ENCODE peak calls at places on chromosomes 6 and 20, in ten cellular contexts. L is suprapubic skin; Q is right lobe of liver; P is HTR-8/SVneo; O is SW 1271; I is globus pallidus; T is ureter; W is stimulated activated CD4-positive, alpha-beta T cell treated with anti-CD3 and anti-CD28 coated beads, Interleukin-4, amount 100 ng/mL, for 24 hours; C is transverse colon; V is Panc1. N is an unnamed sample.

GRCh38 chr20:33419140-33419974 is 18.0 kb upstream of the CDK5RAP1 start:
- DNase-seq in C (no peak), P (no peak), T (peak; percentile 67), W (no peak), I (no peak), Q (no peak), O (no peak), L (no peak), V (no peak), N (no peak)

GRCh38 chr6:13195826-13196225 is 132.5 kb downstream of the TBC1D7 start:
- DNase-seq in V (no peak), C (no peak), Q (no peak), W (no peak), T (no peak), P (no peak), L (no peak), I (no peak), O (no peak), N (no peak)

GRCh38 chr20:50037123-50037522 is 54.3 kb downstream of the SNAI1 start:
- DNase-seq in W (no peak), V (no peak), O (no peak), P (no peak), C (no peak), I (no peak), Q (no peak), T (no peak), L (no peak), N (peak; percentile 59)

GRCh38 chr6:42341221-42341620 is 110.5 kb downstream of the TRERF1 start:
- DNase-seq in P (no peak), W (no peak), C (no peak), O (no peak), Q (no peak), L (no peak), T (no peak), V (no peak), I (no peak), N (no peak)

GRCh38 chr6:42970859-42971612 is 7.9 kb downstream of the PEX6 start:
- DNase-seq in V (no peak), O (no peak), P (no peak), W (peak; percentile 13), C (no peak), Q (no peak), I (no peak), T (no peak), L (no peak), N (peak; percentile 8)

GRCh38 chr6:144215402-144215931 is 65.2 kb downstream of the STX11 start:
- DNase-seq in W (peak; percentile 20), T (peak; percentile 49), I (peak; percentile 46), Q (peak; percentile 48), L (no peak), C (peak; percentile 44), P (peak; percentile 10), V (no peak), O (peak; percentile 12), N (no peak)

GRCh38 chr6:109236140-109237081 is 141.1 kb downstream of the CEP57L1 start:
- DNase-seq in P (no peak), Q (no peak), L (no peak), I (peak; percentile 51), T (no peak), W (peak; percentile 10), O (no peak), V (no peak), C (peak; percentile 36), N (no peak)

GRCh38 chr20:38117635-38118034 is 47.4 kb downstream of the TGM2 start:
- DNase-seq in P (peak; percentile 86), C (no peak), L (no peak), W (no peak), O (peak; percentile 96), Q (no peak), V (no peak), I (no peak), T (peak; percentile 36), N (peak; percentile 97)

GRCh38 chr6:166058064-166058739 is 109.4 kb downstream of the TBXT start:
- DNase-seq in W (no peak), I (peak; percentile 3), V (no peak), P (no peak), T (no peak), C (no peak), Q (no peak), O (no peak), L (no peak), N (no peak)

GRCh38 chr6:5241242-5241641 is 19.5 kb downstream of the LYRM4 start:
- DNase-seq in C (no peak), O (no peak), P (no peak), I (no peak), T (no peak), L (no peak), V (no peak), W (no peak), Q (no peak), N (no peak)

GRCh38 chr6:17884501-17885039 is 102.9 kb downstream of the KIF13A start:
- DNase-seq in I (peak; percentile 66), P (no peak), W (no peak), L (no peak), T (no peak), Q (no peak), V (no peak), O (no peak), C (no peak), N (peak; percentile 23)

GRCh38 chr6:14738933-14739332 is 506.9 kb upstream of the JARID2 start:
- DNase-seq in P (no peak), I (no peak), Q (no peak), C (no peak), V (no peak), L (no peak), O (no peak), T (no peak), W (no peak), N (no peak)

GRCh38 chr6:169813969-169814368 is 62.5 kb downstream of the ERMARD start:
- DNase-seq in P (no peak), W (no peak), C (no peak), T (no peak), I (no peak), L (peak; percentile 13), Q (no peak), V (no peak), O (no peak), N (no peak)

GRCh38 chr6:98828210-98828798 is 6.1 kb upstream of the POU3F2 start:
- DNase-seq in O (no peak), L (no peak), Q (no peak), W (no peak), V (no peak), P (no peak), T (no peak), I (peak; percentile 29), C (no peak), N (no peak)

GRCh38 chr6:41625442-41625841 is 12.8 kb upstream of the MDFI start:
- DNase-seq in V (no peak), I (no peak), O (no peak), W (no peak), C (peak; percentile 36), T (peak; percentile 58), L (no peak), Q (no peak), P (no peak), N (no peak)

GRCh38 chr20:19791887-19792286 is 33.8 kb downstream of the RIN2 start:
- DNase-seq in V (no peak), P (no peak), T (no peak), Q (no peak), C (no peak), L (no peak), I (no peak), W (no peak), O (no peak), N (no peak)

GRCh38 chr20:46004813-46005505 is 3.7 kb upstream of the MMP9 start:
- DNase-seq in I (peak; percentile 60), Q (no peak), T (no peak), V (no peak), L (no peak), O (no peak), W (no peak), P (no peak), C (peak; percentile 50), N (no peak)

GRCh38 chr20:62774076-62774714 is 22.1 kb upstream of the MRGBP start:
- DNase-seq in I (no peak), V (no peak), C (no peak), O (no peak), L (no peak), P (no peak), Q (no peak), T (no peak), W (no peak), N (no peak)

GRCh38 chr20:20231528-20232298 is 136.2 kb upstream of the INSM1 start:
- DNase-seq in L (no peak), C (no peak), W (no peak), I (no peak), Q (no peak), V (no peak), T (no peak), P (no peak), O (no peak), N (no peak)

GRCh38 chr20:16544949-16545348 is 28.3 kb downstream of the KIF16B start:
- DNase-seq in C (no peak), T (no peak), L (no peak), Q (no peak), W (no peak), P (no peak), I (no peak), O (no peak), V (no peak), N (no peak)

GRCh38 chr6:81553246-81553645 is 199.2 kb downstream of the TENT5A start:
- DNase-seq in V (no peak), Q (no peak), P (no peak), O (no peak), I (no peak), T (no peak), C (no peak), L (no peak), W (no peak), N (no peak)

GRCh38 chr20:51193066-51193772 is 170.3 kb upstream of the KCNG1 start:
- DNase-seq in L (no peak), O (peak; percentile 14), W (no peak), Q (no peak), V (no peak), C (no peak), T (no peak), I (no peak), P (peak; percentile 63), N (no peak)

GRCh38 chr6:19444041-19444440 is 393.1 kb upstream of the ID4 start:
- DNase-seq in T (no peak), L (no peak), I (no peak), P (no peak), V (no peak), C (no peak), W (no peak), Q (no peak), O (no peak), N (no peak)

N was measured in trophoblast cell.